ENCODE peak calls at places on chromosomes 4 and X, in six cellular contexts. W is MM.1S, M is fibroblast of lung, F is OCI-LY7, R is H9, K is GM12878. Y is an unnamed sample.

GRCh38 chr4:71974681-71975080 is 57.1 kb upstream of the NPFFR2 start:
- DNase-seq in W (no peak), M (peak; percentile 88), F (no peak), R (no peak), K (no peak), Y (no peak)

GRCh38 chr4:168633071-168633470 is 136.2 kb downstream of the PALLD start:
- DNase-seq in W (no peak), M (peak; percentile 37), F (no peak), R (no peak), K (no peak), Y (no peak)

GRCh38 chrX:54087661-54088060 is 43.4 kb upstream of the PHF8 start:
- DNase-seq in W (no peak), M (no peak), F (no peak), R (no peak), K (no peak), Y (no peak)

GRCh38 chr4:176186067-176186466 is 9.3 kb downstream of the SPATA4 start:
- DNase-seq in W (no peak), M (no peak), F (no peak), R (no peak), K (no peak), Y (no peak)

GRCh38 chrX:37883196-37883595 is 35.8 kb upstream of the DYNLT3 start:
- DNase-seq in W (no peak), M (no peak), F (no peak), R (no peak), K (no peak), Y (no peak)

GRCh38 chr4:10243856-10244255 is 127.3 kb upstream of the WDR1 start:
- DNase-seq in W (no peak), M (no peak), F (no peak), R (no peak), K (no peak), Y (no peak)

GRCh38 chr4:83356899-83357661 is 22.4 kb upstream of the HPSE start:
- DNase-seq in W (no peak), M (peak; percentile 95), F (no peak), R (no peak), K (no peak), Y (peak; percentile 63)

GRCh38 chrX:15157624-15158023 is 112.3 kb downstream of the ASB9 start:
- DNase-seq in W (no peak), M (no peak), F (no peak), R (no peak), K (no peak), Y (no peak)

GRCh38 chrX:111447298-111447697 is 35.3 kb upstream of the DCX start:
- DNase-seq in W (peak; percentile 47), M (peak; percentile 5), F (peak; percentile 21), R (peak; percentile 57), K (no peak), Y (no peak)

GRCh38 chrX:48753708-48754107 is 7.8 kb upstream of the GLOD5 start:
- DNase-seq in W (no peak), M (no peak), F (no peak), R (no peak), K (no peak), Y (no peak)

GRCh38 chrX:153438522-153438921 is 7.3 kb downstream of the TREX2 start:
- DNase-seq in W (no peak), M (peak; percentile 18), F (peak; percentile 48), R (no peak), K (no peak), Y (peak; percentile 87)

GRCh38 chr4:81527115-81527514 is 55.4 kb upstream of the RASGEF1B start:
- DNase-seq in W (no peak), M (no peak), F (no peak), R (no peak), K (no peak), Y (no peak)

GRCh38 chrX:10103023-10103422 is 53.8 kb upstream of the CLCN4 start:
- DNase-seq in W (no peak), M (peak; percentile 75), F (no peak), R (no peak), K (no peak), Y (peak; percentile 88)

GRCh38 chrX:10101269-10101668 is 55.5 kb upstream of the CLCN4 start:
- DNase-seq in W (no peak), M (no peak), F (no peak), R (no peak), K (no peak), Y (no peak)

GRCh38 chrX:10099411-10099810 is 57.4 kb upstream of the CLCN4 start:
- DNase-seq in W (no peak), M (no peak), F (no peak), R (no peak), K (no peak), Y (no peak)

GRCh38 chrX:10104958-10105658 is 51.7 kb upstream of the CLCN4 start:
- DNase-seq in W (no peak), M (no peak), F (no peak), R (no peak), K (no peak), Y (no peak)

GRCh38 chrX:10102046-10102704 is 54.6 kb upstream of the CLCN4 start:
- DNase-seq in W (no peak), M (no peak), F (no peak), R (no peak), K (no peak), Y (no peak)
- H3K4me1 ChIP-seq in W (peaks cover 25% of the 10 kb centered on the region), M (peaks cover 7% of the 10 kb centered on the region), F (peaks cover 74% of the 10 kb centered on the region), R (no peaks in the 10 kb centered on the region), K (peaks cover 3% of the 10 kb centered on the region), Y (peaks cover 4% of the 10 kb centered on the region)

GRCh38 chr4:41655177-41655576 is 93.3 kb downstream of the PHOX2B start:
- DNase-seq in W (no peak), M (peak; percentile 71), F (no peak), R (no peak), K (no peak), Y (no peak)
- H4K20me1 ChIP-seq in W (no peaks in the 10 kb centered on the region), M (no peaks in the 10 kb centered on the region), F (no peaks in the 10 kb centered on the region), R (no peaks in the 10 kb centered on the region), K (no peaks in the 10 kb centered on the region), Y (no peaks in the 10 kb centered on the region)

GRCh38 chr4:107989537-107990386 is at the start of gene HADH:
- DNase-seq in W (peak; percentile 97), M (peak; percentile 89), F (peak; percentile 96), R (peak; percentile 91), K (peak; percentile 64), Y (peak; percentile 99)

GRCh38 chr4:107993969-107994368 is 4.3 kb downstream of the HADH start:
- DNase-seq in W (no peak), M (no peak), F (peak; percentile 76), R (no peak), K (peak; percentile 48), Y (no peak)

GRCh38 chr4:107989162-107989536 is 540 bp upstream of the HADH start:
- DNase-seq in W (peak; percentile 14), M (no peak), F (no peak), R (no peak), K (no peak), Y (no peak)

GRCh38 chr4:107994894-107995293 is 5.2 kb downstream of the HADH start:
- DNase-seq in W (no peak), M (no peak), F (no peak), R (no peak), K (no peak), Y (no peak)

GRCh38 chr4:107991945-107992625 is 2.4 kb downstream of the HADH start:
- DNase-seq in W (no peak), M (peak; percentile 23), F (peak; percentile 9), R (no peak), K (no peak), Y (peak; percentile 65)
- H3K79me2 ChIP-seq in W (peaks cover 81% of the 10 kb centered on the region), M (peaks cover 9% of the 10 kb centered on the region), F (peaks cover 73% of the 10 kb centered on the region), R (peaks cover 9% of the 10 kb centered on the region), K (peaks cover 62% of the 10 kb centered on the region), Y (peaks cover 59% of the 10 kb centered on the region)

GRCh38 chrX:108642273-108642628 is 94.1 kb downstream of the IRS4 start:
- DNase-seq in W (peak; percentile 37), M (no peak), F (no peak), R (no peak), K (no peak), Y (no peak)
- H3K4me1 ChIP-seq in W (peaks cover 4% of the 10 kb centered on the region), M (no peaks in the 10 kb centered on the region), F (no peaks in the 10 kb centered on the region), R (no peaks in the 10 kb centered on the region), K (no peaks in the 10 kb centered on the region), Y (no peaks in the 10 kb centered on the region)

GRCh38 chrX:109695637-109696036 is 37.4 kb downstream of the ACSL4 start:
- DNase-seq in W (no peak), M (no peak), F (no peak), R (no peak), K (no peak), Y (no peak)
- H4K20me1 ChIP-seq in W (peaks cover 5% of the 10 kb centered on the region), M (peaks cover 2% of the 10 kb centered on the region), F (no peaks in the 10 kb centered on the region), R (no peaks in the 10 kb centered on the region), K (no peaks in the 10 kb centered on the region), Y (peaks cover 26% of the 10 kb centered on the region)

GRCh38 chr4:121822796-121823504 is 733 bp downstream of the CCNA2 start:
- DNase-seq in W (peak; percentile 67), M (peak; percentile 37), F (peak; percentile 74), R (peak; percentile 32), K (no peak), Y (peak; percentile 52)

GRCh38 chr4:121823505-121824170 is at the start of gene CCNA2:
- DNase-seq in W (peak; percentile 98), M (peak; percentile 95), F (peak; percentile 97), R (peak; percentile 98), K (peak; percentile 83), Y (peak; percentile 96)

GRCh38 chr4:121824171-121824527 is 466 bp upstream of the CCNA2 start:
- DNase-seq in W (no peak), M (no peak), F (no peak), R (no peak), K (no peak), Y (no peak)

GRCh38 chr4:121819216-121819980 is 4.3 kb downstream of the CCNA2 start:
- DNase-seq in W (no peak), M (peak; percentile 59), F (no peak), R (no peak), K (no peak), Y (no peak)

GRCh38 chr4:121822047-121822446 is 1.6 kb downstream of the CCNA2 start:
- DNase-seq in W (no peak), M (no peak), F (no peak), R (no peak), K (no peak), Y (no peak)
- H3K79me2 ChIP-seq in W (peaks cover 62% of the 10 kb centered on the region), M (peaks cover 48% of the 10 kb centered on the region), F (peaks cover 64% of the 10 kb centered on the region), R (peaks cover 8% of the 10 kb centered on the region), K (peaks cover 49% of the 10 kb centered on the region), Y (peaks cover 47% of the 10 kb centered on the region)

DNA sequence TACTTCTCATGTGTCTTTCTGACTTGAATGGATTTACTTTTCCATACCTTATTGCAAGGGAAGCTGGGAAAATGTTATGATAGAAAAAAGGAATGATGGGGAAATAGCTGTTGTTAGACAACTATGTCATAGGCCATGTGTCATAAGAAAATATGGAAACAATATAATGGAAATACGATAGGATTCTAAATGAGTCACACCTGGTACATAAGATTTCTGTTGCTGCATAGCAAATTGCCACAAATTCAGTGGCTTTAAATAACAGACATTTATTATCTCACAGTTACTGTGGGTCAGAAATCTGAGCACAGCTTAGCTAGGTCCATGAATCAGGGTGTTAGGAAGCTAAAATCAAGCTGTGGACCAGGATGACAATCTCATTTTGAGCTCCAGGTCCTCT is 44.6 kb upstream of the ANKRD50 start:
- DNase-seq in W (no peak), M (peak; percentile 19), F (no peak), R (no peak), K (no peak), Y (peak; percentile 43)
- H3K4me1 ChIP-seq in W (no peaks in the 10 kb centered on the region), M (peaks cover 4% of the 10 kb centered on the region), F (no peaks in the 10 kb centered on the region), R (no peaks in the 10 kb centered on the region), K (no peaks in the 10 kb centered on the region), Y (peaks cover 6% of the 10 kb centered on the region)

GRCh38 chr4:56979674-56980073 is 978 bp downstream of the POLR2B start:
- DNase-seq in W (peak; percentile 56), M (no peak), F (peak; percentile 47), R (peak; percentile 32), K (no peak), Y (no peak)
- H4K20me1 ChIP-seq in W (peaks cover 25% of the 10 kb centered on the region), M (no peaks in the 10 kb centered on the region), F (peaks cover 43% of the 10 kb centered on the region), R (no peaks in the 10 kb centered on the region), K (peaks cover 10% of the 10 kb centered on the region), Y (peaks cover 54% of the 10 kb centered on the region)

GRCh38 chr4:85579942-85580341 is 105.0 kb downstream of the ARHGAP24 start:
- DNase-seq in W (no peak), M (no peak), F (no peak), R (no peak), K (no peak), Y (no peak)
- H3K79me2 ChIP-seq in W (no peaks in the 10 kb centered on the region), M (no peaks in the 10 kb centered on the region), F (no peaks in the 10 kb centered on the region), R (no peaks in the 10 kb centered on the region), K (no peaks in the 10 kb centered on the region), Y (no peaks in the 10 kb centered on the region)

Y was measured in osteoblast.